ENCODE peak calls at places on chromosomes 7 and 10, in six cellular contexts. One of them, this sample, is unnamed.

GRCh38 chr7:20035279-20035875 is 181.8 kb downstream of the MACC1 start:
- DNase-seq in adrenal gland: no peak
- DNase-seq in A549: no peak
- DNase-seq in psoas muscle: no peak
- DNase-seq in brain microvascular endothelial cell: no peak
- DNase-seq in astrocyte of the spinal cord: no peak
- DNase-seq in this sample: no peak

GRCh38 chr10:52540479-52540984 is 226.5 kb downstream of the DKK1 start:
- DNase-seq in adrenal gland: no peak
- DNase-seq in A549: no peak
- DNase-seq in psoas muscle: no peak
- DNase-seq in brain microvascular endothelial cell: no peak
- DNase-seq in astrocyte of the spinal cord: no peak
- DNase-seq in this sample: no peak

GRCh38 chr7:17681965-17682364 is 258.3 kb downstream of the SNX13 start:
- DNase-seq in adrenal gland: no peak
- DNase-seq in A549: no peak
- DNase-seq in psoas muscle: no peak
- DNase-seq in brain microvascular endothelial cell: no peak
- DNase-seq in astrocyte of the spinal cord: peak
- DNase-seq in this sample: peak

GRCh38 chr7:17123020-17123419 is 175.4 kb upstream of the AHR start:
- DNase-seq in adrenal gland: no peak
- DNase-seq in A549: peak
- DNase-seq in psoas muscle: no peak
- DNase-seq in brain microvascular endothelial cell: peak
- DNase-seq in astrocyte of the spinal cord: peak
- DNase-seq in this sample: peak

GRCh38 chr10:13740416-13740815 is 153.7 kb downstream of the PRPF18 start:
- DNase-seq in adrenal gland: no peak
- DNase-seq in A549: no peak
- DNase-seq in psoas muscle: no peak
- DNase-seq in brain microvascular endothelial cell: no peak
- DNase-seq in astrocyte of the spinal cord: no peak
- DNase-seq in this sample: no peak

GRCh38 chr7:81669476-81670105 is 100.3 kb downstream of the HGF start:
- DNase-seq in adrenal gland: no peak
- DNase-seq in A549: peak
- DNase-seq in psoas muscle: no peak
- DNase-seq in brain microvascular endothelial cell: no peak
- DNase-seq in astrocyte of the spinal cord: no peak
- DNase-seq in this sample: no peak

GRCh38 chr10:97861351-97861750 is 11.7 kb downstream of the GOLGA7B start:
- DNase-seq in adrenal gland: peak
- DNase-seq in A549: peak
- DNase-seq in psoas muscle: peak
- DNase-seq in brain microvascular endothelial cell: peak
- DNase-seq in astrocyte of the spinal cord: peak
- DNase-seq in this sample: peak

GRCh38 chr10:86085136-86085535 is 281.5 kb downstream of the GRID1 start:
- DNase-seq in adrenal gland: no peak
- DNase-seq in A549: no peak
- DNase-seq in psoas muscle: no peak
- DNase-seq in brain microvascular endothelial cell: no peak
- DNase-seq in astrocyte of the spinal cord: no peak
- DNase-seq in this sample: no peak

GRCh38 chr7:151588982-151589381 is 69.3 kb upstream of the RHEB start:
- DNase-seq in adrenal gland: no peak
- DNase-seq in A549: no peak
- DNase-seq in psoas muscle: no peak
- DNase-seq in brain microvascular endothelial cell: no peak
- DNase-seq in astrocyte of the spinal cord: no peak
- DNase-seq in this sample: no peak

GRCh38 chr7:57449904-57450303 is at the start of gene ZNF716:
- DNase-seq in adrenal gland: no peak
- DNase-seq in A549: no peak
- DNase-seq in psoas muscle: no peak
- DNase-seq in brain microvascular endothelial cell: no peak
- DNase-seq in astrocyte of the spinal cord: no peak
- DNase-seq in this sample: no peak
- H3K4me3 ChIP-seq in adrenal gland: no peak
- H3K4me3 ChIP-seq in A549: no peak
- H3K4me3 ChIP-seq in psoas muscle: no peak
- H3K4me3 ChIP-seq in brain microvascular endothelial cell: no peak
- H3K4me3 ChIP-seq in astrocyte of the spinal cord: no peak
- H3K4me3 ChIP-seq in this sample: no peak

GRCh38 chr10:61142987-61143386 is 199.0 kb upstream of the RHOBTB1 start:
- DNase-seq in adrenal gland: no peak
- DNase-seq in A549: no peak
- DNase-seq in psoas muscle: no peak
- DNase-seq in brain microvascular endothelial cell: no peak
- DNase-seq in astrocyte of the spinal cord: no peak
- DNase-seq in this sample: no peak
- TF ChIP-seq CTCF in adrenal gland: no peak
- TF ChIP-seq CTCF in A549: no peak
- TF ChIP-seq CTCF in psoas muscle: no peak
- TF ChIP-seq CTCF in brain microvascular endothelial cell: no peak
- TF ChIP-seq CTCF in astrocyte of the spinal cord: no peak
- TF ChIP-seq CTCF in this sample: no peak

GRCh38 chr10:127081946-127082345 is 114.4 kb downstream of the INSYN2A start:
- DNase-seq in adrenal gland: no peak
- DNase-seq in A549: no peak
- DNase-seq in psoas muscle: no peak
- DNase-seq in brain microvascular endothelial cell: no peak
- DNase-seq in astrocyte of the spinal cord: no peak
- DNase-seq in this sample: no peak

GRCh38 chr10:127082651-127083050 is 113.7 kb downstream of the INSYN2A start:
- DNase-seq in adrenal gland: no peak
- DNase-seq in A549: no peak
- DNase-seq in psoas muscle: no peak
- DNase-seq in brain microvascular endothelial cell: no peak
- DNase-seq in astrocyte of the spinal cord: no peak
- DNase-seq in this sample: no peak

DNA sequence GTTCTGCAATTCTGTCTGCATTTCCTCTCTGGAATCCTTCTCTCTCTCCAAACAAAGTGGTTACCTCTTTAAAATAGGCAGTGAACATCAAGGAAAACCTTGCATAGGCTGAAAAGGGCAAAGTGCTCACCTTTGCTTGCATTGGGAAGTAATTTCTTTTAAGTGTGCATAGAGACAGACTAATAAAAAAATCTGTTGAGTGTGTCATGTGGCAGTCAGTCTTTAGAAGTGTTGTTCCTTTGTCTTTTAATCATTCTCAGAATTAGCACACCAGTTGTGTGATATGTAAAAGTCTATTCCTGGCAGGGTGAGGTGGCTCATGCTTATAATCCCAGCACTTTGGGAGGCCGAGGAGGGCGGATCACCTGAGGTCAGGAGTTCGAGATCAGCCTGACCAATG is 117.0 kb downstream of the INSYN2A start:
- DNase-seq in adrenal gland: no peak
- DNase-seq in A549: no peak
- DNase-seq in psoas muscle: no peak
- DNase-seq in brain microvascular endothelial cell: no peak
- DNase-seq in astrocyte of the spinal cord: no peak
- DNase-seq in this sample: no peak
- H3K4me3 ChIP-seq in adrenal gland: no peak
- H3K4me3 ChIP-seq in A549: no peak
- H3K4me3 ChIP-seq in psoas muscle: no peak
- H3K4me3 ChIP-seq in brain microvascular endothelial cell: no peak
- H3K4me3 ChIP-seq in astrocyte of the spinal cord: no peak
- H3K4me3 ChIP-seq in this sample: no peak

DNA sequence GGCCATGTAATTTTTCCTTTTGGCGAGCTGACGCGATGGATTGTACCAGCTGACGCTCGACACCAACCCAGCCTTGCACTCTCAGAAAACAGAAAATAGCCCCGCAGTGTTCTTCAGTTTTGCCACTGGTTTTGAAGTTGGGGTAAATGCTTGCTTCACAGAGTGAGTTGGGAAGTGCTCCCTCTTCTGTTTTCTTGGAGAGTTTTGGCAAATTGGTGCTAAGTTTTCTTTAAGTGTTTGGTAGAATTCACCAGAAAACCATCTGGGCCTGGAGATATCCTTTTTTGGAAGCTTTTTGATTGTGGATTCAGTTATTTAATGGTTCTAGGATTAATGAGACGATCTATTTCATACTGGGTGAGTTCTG is 252.8 kb downstream of the ELFN1 start:
- DNase-seq in adrenal gland: no peak
- DNase-seq in A549: no peak
- DNase-seq in psoas muscle: no peak
- DNase-seq in brain microvascular endothelial cell: no peak
- DNase-seq in astrocyte of the spinal cord: no peak
- DNase-seq in this sample: no peak
- TF ChIP-seq CTCF in adrenal gland: no peak
- TF ChIP-seq CTCF in A549: no peak
- TF ChIP-seq CTCF in psoas muscle: no peak
- TF ChIP-seq CTCF in brain microvascular endothelial cell: peak
- TF ChIP-seq CTCF in astrocyte of the spinal cord: no peak
- TF ChIP-seq CTCF in this sample: peak

This sample was measured in fibroblast of pulmonary artery.